ENCODE peak calls at places on chromosomes 5 and 9, in ten cellular contexts. Z, V, Q, N, R, S, T, B, H and C are unnamed samples.
A peak's percentile ranks its signal among the peaks of the same experiment; 100 is the strongest.

GRCh38 chr9:32251539-32251938 is 132.9 kb upstream of the ACO1 start:
- DNase-seq in Z (peak; percentile 20), V (peak; percentile 67), Q (peak; percentile 75), N (peak; percentile 63), R (no peak), S (peak; percentile 81), T (no peak), B (peak; percentile 87), H (no peak), C (no peak)

GRCh38 chr5:180314106-180314505 is 22.2 kb upstream of the MAPK9 start:
- DNase-seq in Z (no peak), V (no peak), Q (no peak), N (no peak), R (no peak), S (no peak), T (no peak), B (no peak), H (no peak), C (no peak)

GRCh38 chr5:72818866-72819534 is 2.5 kb downstream of the TNPO1 start:
- DNase-seq in Z (peak; percentile 48), V (peak; percentile 54), Q (peak; percentile 88), N (peak; percentile 73), R (peak; percentile 84), S (peak; percentile 57), T (peak; percentile 89), B (peak; percentile 88), H (no peak), C (no peak)

GRCh38 chr5:10653033-10653432 is 89.2 kb downstream of the ANKRD33B start:
- DNase-seq in Z (peak; percentile 35), V (no peak), Q (no peak), N (no peak), R (no peak), S (no peak), T (peak; percentile 49), B (no peak), H (no peak), C (no peak)

GRCh38 chr5:140243855-140244254 is 59.0 kb downstream of the PFDN1 start:
- DNase-seq in Z (no peak), V (no peak), Q (no peak), N (no peak), R (no peak), S (no peak), T (no peak), B (no peak), H (no peak), C (no peak)

GRCh38 chr5:77180167-77181081 is 30.1 kb upstream of the PDE8B start:
- DNase-seq in Z (no peak), V (no peak), Q (no peak), N (no peak), R (peak; percentile 48), S (no peak), T (no peak), B (peak; percentile 74), H (no peak), C (no peak)

GRCh38 chr9:100511205-100511604 is 38.3 kb downstream of the TMEFF1 start:
- DNase-seq in Z (no peak), V (no peak), Q (no peak), N (no peak), R (no peak), S (no peak), T (no peak), B (no peak), H (no peak), C (no peak)

GRCh38 chr9:116208417-116209232 is 55.0 kb downstream of the PAPPA start:
- DNase-seq in Z (peak; percentile 76), V (no peak), Q (no peak), N (no peak), R (no peak), S (no peak), T (no peak), B (no peak), H (no peak), C (no peak)

GRCh38 chr9:22035591-22036011 is 26.5 kb upstream of the CDKN2B start:
- DNase-seq in Z (no peak), V (no peak), Q (no peak), N (no peak), R (no peak), S (peak; percentile 45), T (no peak), B (no peak), H (no peak), C (no peak)

GRCh38 chr9:100427366-100428263 is 672 bp downstream of the MSANTD3 start:
- DNase-seq in Z (peak; percentile 70), V (peak; percentile 62), Q (peak; percentile 85), N (peak; percentile 69), R (peak; percentile 65), S (peak; percentile 27), T (no peak), B (peak; percentile 86), H (no peak), C (no peak)

GRCh38 chr5:141521244-141521781 is 32.4 kb downstream of the PCDHGC5 start:
- DNase-seq in Z (peak; percentile 100), V (peak; percentile 57), Q (peak; percentile 79), N (no peak), R (no peak), S (no peak), T (no peak), B (no peak), H (peak; percentile 97), C (peak; percentile 98)

GRCh38 chr5:53002491-53002890 is 13.3 kb downstream of the ITGA2 start:
- DNase-seq in Z (no peak), V (no peak), Q (no peak), N (no peak), R (no peak), S (no peak), T (no peak), B (no peak), H (no peak), C (no peak)

GRCh38 chr5:145551714-145552113 is 283.4 kb downstream of the PRELID2 start:
- DNase-seq in Z (no peak), V (no peak), Q (no peak), N (no peak), R (no peak), S (no peak), T (no peak), B (no peak), H (no peak), C (no peak)

DNA sequence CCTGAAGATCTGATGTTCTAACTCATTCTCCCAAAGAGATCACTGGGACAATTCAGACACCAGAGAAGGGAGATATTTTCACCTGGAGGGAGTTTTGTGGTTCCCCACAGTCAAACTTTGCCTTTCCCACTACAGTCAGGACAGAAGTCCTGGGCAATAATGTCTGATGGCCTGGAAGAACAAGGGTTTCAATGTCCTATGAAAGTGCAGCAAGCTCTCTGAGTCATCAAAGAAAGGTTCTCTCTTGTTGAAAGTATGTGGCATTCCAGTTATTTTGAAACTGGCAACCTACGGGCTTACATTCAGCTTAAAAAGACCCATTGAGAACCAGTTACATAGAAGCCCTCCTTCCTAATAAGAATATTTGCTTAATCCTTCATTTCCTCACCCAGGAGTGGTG is 103.9 kb downstream of the INSYN2B start:
- DNase-seq in Z (peak; percentile 49), V (no peak), Q (no peak), N (no peak), R (no peak), S (no peak), T (no peak), B (no peak), H (no peak), C (no peak)
- H3K27ac ChIP-seq in Z (no peak overlapping the region), V (no peak overlapping the region), Q (no peak overlapping the region), N (no peak overlapping the region), R (no peak overlapping the region), S (no peak overlapping the region), T (peak overlapping the region; percentile 81), B (no peak overlapping the region), H (no peak overlapping the region), C (no peak overlapping the region)

DNA sequence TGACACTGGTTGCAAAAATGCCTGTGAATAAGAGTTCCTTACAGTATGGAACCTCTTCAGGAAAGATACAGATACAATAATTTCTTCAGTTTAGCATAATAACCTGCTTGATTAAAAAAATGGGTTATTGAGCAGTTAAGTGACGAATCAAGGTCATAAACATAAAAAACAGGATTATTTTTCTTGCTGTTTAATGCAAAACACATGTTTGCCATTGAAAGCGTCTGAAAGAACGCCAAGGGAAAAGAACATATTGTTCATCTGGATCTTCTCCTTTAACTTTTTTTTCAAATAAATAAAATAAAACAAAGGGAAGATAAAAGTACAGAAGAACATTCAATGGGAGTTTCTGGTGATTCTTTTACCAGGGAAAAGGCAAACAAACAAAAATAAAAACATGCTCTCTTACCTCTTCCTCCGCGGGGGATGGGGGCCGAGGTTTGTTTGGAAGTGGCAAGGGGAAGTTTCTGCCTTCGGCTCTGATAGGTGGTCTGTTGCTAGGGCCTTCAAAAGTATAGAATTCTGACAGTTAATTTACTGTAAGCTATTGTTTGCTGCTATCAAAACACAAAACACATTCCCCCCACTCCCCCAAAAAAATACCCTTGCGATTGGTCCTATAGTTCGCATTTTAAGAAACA is 20.0 kb downstream of the C5orf58 start:
- DNase-seq in Z (no peak), V (no peak), Q (no peak), N (no peak), R (no peak), S (no peak), T (no peak), B (peak; percentile 64), H (no peak), C (no peak)
- H3K27ac ChIP-seq in Z (no peak overlapping the region), V (no peak overlapping the region), Q (no peak overlapping the region), N (no peak overlapping the region), R (no peak overlapping the region), S (no peak overlapping the region), T (no peak overlapping the region), B (no peak overlapping the region), H (no peak overlapping the region), C (no peak overlapping the region)

GRCh38 chr5:54884195-54884536 is 101.2 kb downstream of the ESM1 start:
- DNase-seq in Z (no peak), V (no peak), Q (no peak), N (no peak), R (no peak), S (no peak), T (no peak), B (peak; percentile 64), H (no peak), C (no peak)

GRCh38 chr5:54883374-54884194 is 101.8 kb downstream of the ESM1 start:
- DNase-seq in Z (peak; percentile 54), V (peak; percentile 22), Q (peak; percentile 83), N (peak; percentile 73), R (peak; percentile 60), S (no peak), T (peak; percentile 78), B (peak; percentile 86), H (no peak), C (no peak)

GRCh38 chr5:54882841-54883240 is 102.6 kb downstream of the ESM1 start:
- DNase-seq in Z (no peak), V (no peak), Q (no peak), N (no peak), R (no peak), S (no peak), T (no peak), B (no peak), H (no peak), C (no peak)

GRCh38 chr5:54881286-54882005 is 103.9 kb downstream of the ESM1 start:
- DNase-seq in Z (no peak), V (no peak), Q (no peak), N (no peak), R (no peak), S (peak; percentile 37), T (no peak), B (no peak), H (no peak), C (peak; percentile 83)

GRCh38 chr5:54882101-54882500 is 103.3 kb downstream of the ESM1 start:
- DNase-seq in Z (no peak), V (no peak), Q (no peak), N (no peak), R (no peak), S (no peak), T (no peak), B (no peak), H (no peak), C (no peak)
- H3K27ac ChIP-seq in Z (no peak overlapping the region), V (no peak overlapping the region), Q (no peak overlapping the region), N (no peak overlapping the region), R (no peak overlapping the region), S (no peak overlapping the region), T (no peak overlapping the region), B (no peak overlapping the region), H (no peak overlapping the region), C (peak overlapping the region; percentile 69)

GRCh38 chr9:88077071-88077617 is 61.1 kb downstream of the SPATA31C2 start:
- DNase-seq in Z (no peak), V (no peak), Q (peak; percentile 4), N (no peak), R (no peak), S (no peak), T (no peak), B (no peak), H (no peak), C (no peak)
- H3K27ac ChIP-seq in Z (no peak overlapping the region), V (peak overlapping the region; percentile 84), Q (no peak overlapping the region), N (no peak overlapping the region), R (peak overlapping the region; percentile 79), S (no peak overlapping the region), T (no peak overlapping the region), B (no peak overlapping the region), H (no peak overlapping the region), C (no peak overlapping the region)